ENCODE peak calls at places on chromosomes 7 and 10, in nine cellular contexts. X, Q, V, Y, N, S, F, T and M are unnamed samples.

GRCh38 chr10:124105594-124105993 is 12.2 kb upstream of the CHST15 start:
- DNase-seq in X (no peak), Q (no peak), V (no peak), Y (no peak), N (no peak), S (no peak), F (no peak), T (no peak), M (no peak)

GRCh38 chr10:112967200-112967599 is 17.2 kb downstream of the TCF7L2 start:
- DNase-seq in X (no peak), Q (no peak), V (no peak), Y (no peak), N (no peak), S (no peak), F (peak; percentile 87), T (no peak), M (peak; percentile 19)

GRCh38 chr7:91694221-91694856 is 186.2 kb downstream of the MTERF1 start:
- DNase-seq in X (no peak), Q (no peak), V (no peak), Y (no peak), N (no peak), S (no peak), F (peak; percentile 20), T (no peak), M (no peak)

GRCh38 chr7:107955394-107955793 is 47.6 kb downstream of the LAMB1 start:
- DNase-seq in X (no peak), Q (no peak), V (no peak), Y (no peak), N (no peak), S (no peak), F (no peak), T (no peak), M (no peak)

GRCh38 chr7:155963356-155963755 is 151.1 kb upstream of the SHH start:
- DNase-seq in X (no peak), Q (no peak), V (no peak), Y (no peak), N (no peak), S (no peak), F (no peak), T (no peak), M (no peak)

GRCh38 chr10:102395677-102396197 is at the start of gene NFKB2:
- DNase-seq in X (no peak), Q (no peak), V (peak; percentile 77), Y (no peak), N (no peak), S (no peak), F (peak; percentile 70), T (peak; percentile 55), M (peak; percentile 86)

GRCh38 chr7:132077986-132078385 is 498.3 kb downstream of the PLXNA4 start:
- DNase-seq in X (no peak), Q (no peak), V (no peak), Y (no peak), N (no peak), S (no peak), F (no peak), T (no peak), M (no peak)

GRCh38 chr7:149869867-149870266 is 3.9 kb upstream of the ATP6V0E2 start:
- DNase-seq in X (no peak), Q (no peak), V (no peak), Y (no peak), N (no peak), S (peak; percentile 22), F (no peak), T (no peak), M (no peak)

GRCh38 chr7:151682831-151683614 is 163.3 kb upstream of the RHEB start:
- DNase-seq in X (no peak), Q (no peak), V (peak; percentile 62), Y (no peak), N (no peak), S (no peak), F (no peak), T (no peak), M (no peak)

GRCh38 chr7:105654994-105655900 is 74.0 kb upstream of the EFCAB10 start:
- DNase-seq in X (no peak), Q (no peak), V (no peak), Y (no peak), N (peak; percentile 78), S (no peak), F (peak; percentile 36), T (no peak), M (no peak)

GRCh38 chr10:50260791-50261281 is 9.5 kb upstream of the ASAH2 start:
- DNase-seq in X (no peak), Q (no peak), V (no peak), Y (no peak), N (no peak), S (no peak), F (peak; percentile 50), T (no peak), M (no peak)

GRCh38 chr10:90801608-90802007 is 56.2 kb downstream of the HTR7 start:
- DNase-seq in X (no peak), Q (no peak), V (no peak), Y (no peak), N (no peak), S (no peak), F (no peak), T (no peak), M (no peak)

GRCh38 chr7:71313562-71313961 is 181.6 kb downstream of the GALNT17 start:
- DNase-seq in X (no peak), Q (no peak), V (no peak), Y (no peak), N (no peak), S (no peak), F (no peak), T (no peak), M (no peak)

GRCh38 chr7:128829391-128830166 is 627 bp upstream of the FLNC start:
- DNase-seq in X (peak; percentile 47), Q (no peak), V (peak; percentile 70), Y (no peak), N (peak; percentile 61), S (no peak), F (peak; percentile 71), T (peak; percentile 51), M (peak; percentile 61)
- H3K4me3 ChIP-seq in X (peak overlapping the region; percentile 43), Q (peak overlapping the region; percentile 64), V (peak overlapping the region; percentile 78), Y (no peak overlapping the region), N (no peak overlapping the region), S (peak overlapping the region; percentile 73), F (peak overlapping the region; percentile 99), T (no peak overlapping the region), M (peak overlapping the region; percentile 75)

GRCh38 chr7:56474271-56474670 is 358.1 kb upstream of the NUPR2 start:
- DNase-seq in X (no peak), Q (no peak), V (no peak), Y (no peak), N (no peak), S (no peak), F (no peak), T (no peak), M (no peak)

GRCh38 chr7:56483861-56484550 is 367.8 kb upstream of the NUPR2 start:
- DNase-seq in X (no peak), Q (no peak), V (no peak), Y (no peak), N (peak; percentile 50), S (no peak), F (no peak), T (no peak), M (no peak)

GRCh38 chr7:56479136-56479535 is 362.9 kb upstream of the NUPR2 start:
- DNase-seq in X (no peak), Q (no peak), V (no peak), Y (no peak), N (no peak), S (no peak), F (no peak), T (no peak), M (no peak)

GRCh38 chr7:56483153-56483552 is 366.9 kb upstream of the NUPR2 start:
- DNase-seq in X (no peak), Q (no peak), V (no peak), Y (no peak), N (no peak), S (no peak), F (no peak), T (no peak), M (no peak)

DNA sequence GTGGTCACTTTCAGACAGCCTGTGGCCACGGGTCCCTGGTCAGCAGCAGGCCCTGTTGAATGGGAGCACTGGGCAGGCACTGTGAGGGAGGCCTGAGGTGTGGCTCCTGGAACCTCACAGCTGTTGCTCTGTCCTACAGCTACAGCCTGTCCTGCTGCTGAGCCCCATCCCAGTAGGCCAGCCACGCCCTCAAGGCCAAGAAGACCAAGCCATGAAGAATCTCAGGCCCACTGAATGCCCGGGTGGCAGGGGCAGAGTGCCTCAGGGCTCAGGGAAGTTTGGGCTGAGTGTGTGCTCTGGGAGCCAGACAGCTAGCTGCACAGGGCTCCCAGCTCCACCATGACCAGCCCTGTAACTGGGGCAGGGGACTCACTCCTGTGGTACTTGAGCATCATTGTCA is 363.5 kb upstream of the NUPR2 start:
- DNase-seq in X (no peak), Q (no peak), V (no peak), Y (no peak), N (peak; percentile 27), S (no peak), F (no peak), T (no peak), M (no peak)
- H3K9me3 ChIP-seq in X (peaks cover 3% of the 10 kb centered on the region), Q (peaks cover 9% of the 10 kb centered on the region), V (peaks cover 89% of the 10 kb centered on the region), Y (peaks cover 99% of the 10 kb centered on the region), N (no peaks in the 10 kb centered on the region), S (no peaks in the 10 kb centered on the region), F (no peaks in the 10 kb centered on the region), T (no peaks in the 10 kb centered on the region), M (no peaks in the 10 kb centered on the region)

GRCh38 chr10:75187961-75188426 is 22.6 kb upstream of the VDAC2 start:
- DNase-seq in X (no peak), Q (no peak), V (peak; percentile 66), Y (no peak), N (peak; percentile 67), S (peak; percentile 57), F (peak; percentile 77), T (peak; percentile 38), M (peak; percentile 41)
- H3K4me3 ChIP-seq in X (no peak overlapping the region), Q (no peak overlapping the region), V (no peak overlapping the region), Y (no peak overlapping the region), N (no peak overlapping the region), S (no peak overlapping the region), F (no peak overlapping the region), T (no peak overlapping the region), M (no peak overlapping the region)

DNA sequence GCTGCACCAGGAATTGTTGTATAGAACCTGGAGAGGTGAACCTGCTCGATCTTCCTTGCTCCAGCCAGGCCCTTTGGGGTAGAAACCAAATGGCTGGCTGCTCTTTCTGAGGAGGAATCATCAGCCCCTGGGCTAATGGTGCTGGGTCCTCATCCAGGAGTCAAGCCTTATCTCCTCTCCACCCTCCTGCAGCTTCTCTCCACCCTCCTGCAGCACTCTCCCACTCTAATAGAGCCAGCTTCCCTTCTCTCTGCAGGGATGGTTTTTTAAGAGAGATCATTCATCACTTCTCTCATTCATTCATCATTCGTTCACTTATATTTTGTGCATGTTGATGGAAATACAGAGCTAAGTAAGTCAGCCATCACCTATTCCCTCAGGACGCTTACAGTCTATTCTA is 103.5 kb downstream of the XPNPEP1 start:
- DNase-seq in X (no peak), Q (no peak), V (no peak), Y (no peak), N (no peak), S (no peak), F (no peak), T (no peak), M (no peak)
- H3K9me3 ChIP-seq in X (no peaks in the 10 kb centered on the region), Q (no peaks in the 10 kb centered on the region), V (no peaks in the 10 kb centered on the region), Y (no peaks in the 10 kb centered on the region), N (no peaks in the 10 kb centered on the region), S (peaks cover 4% of the 10 kb centered on the region), F (no peaks in the 10 kb centered on the region), T (no peaks in the 10 kb centered on the region), M (no peaks in the 10 kb centered on the region)

GRCh38 chr10:100828744-100829102 is 83.3 kb downstream of the PAX2 start:
- DNase-seq in X (no peak), Q (no peak), V (no peak), Y (no peak), N (no peak), S (no peak), F (peak; percentile 20), T (no peak), M (no peak)
- H3K4me3 ChIP-seq in X (no peak overlapping the region), Q (peak overlapping the region; percentile 32), V (peak overlapping the region; percentile 30), Y (no peak overlapping the region), N (no peak overlapping the region), S (peak overlapping the region; percentile 18), F (peak overlapping the region; percentile 50), T (no peak overlapping the region), M (peak overlapping the region; percentile 20)